ENCODE peak calls at places on chromosomes 2 and 18, in seven cellular contexts. J, N, X, U, C, I and W are unnamed samples.

GRCh38 chr2:179860255-179861026 is 971 bp downstream of the ZNF385B start:
- DNase-seq in J (no peak), N (peak), X (no peak), U (peak), C (peak), I (peak), W (no peak)

GRCh38 chr18:21831413-21831831 is 90.8 kb downstream of the MIB1 start:
- DNase-seq in J (peak), N (no peak), X (no peak), U (peak), C (no peak), I (peak), W (no peak)

GRCh38 chr2:62501794-62502500 is 4.0 kb downstream of the TMEM17 start:
- DNase-seq in J (peak), N (no peak), X (no peak), U (peak), C (no peak), I (no peak), W (no peak)

GRCh38 chr2:136767030-136767429 is 1.7 kb downstream of the THSD7B start:
- DNase-seq in J (no peak), N (no peak), X (no peak), U (no peak), C (no peak), I (no peak), W (no peak)

GRCh38 chr2:181411105-181411849 is 45.9 kb upstream of the ITGA4 start:
- DNase-seq in J (no peak), N (peak), X (peak), U (peak), C (peak), I (peak), W (peak)

GRCh38 chr2:66428986-66429612 is 5.8 kb upstream of the MEIS1 start:
- DNase-seq in J (peak), N (no peak), X (no peak), U (peak), C (no peak), I (peak), W (peak)

GRCh38 chr2:135783416-135783815 is 41.8 kb downstream of the UBXN4 start:
- DNase-seq in J (no peak), N (no peak), X (no peak), U (no peak), C (no peak), I (no peak), W (no peak)

GRCh38 chr2:211486-212184 is 52.2 kb downstream of the SH3YL1 start:
- DNase-seq in J (no peak), N (no peak), X (no peak), U (no peak), C (no peak), I (no peak), W (no peak)

GRCh38 chr2:74081030-74081429 is 66.7 kb downstream of the BOLA3 start:
- DNase-seq in J (peak), N (no peak), X (no peak), U (peak), C (no peak), I (no peak), W (no peak)

GRCh38 chr2:218618102-218618860 is 10.6 kb downstream of the PLCD4 start:
- DNase-seq in J (no peak), N (no peak), X (no peak), U (no peak), C (no peak), I (peak), W (no peak)

GRCh38 chr2:111102216-111102615 is 18.5 kb upstream of the BCL2L11 start:
- DNase-seq in J (no peak), N (no peak), X (no peak), U (no peak), C (no peak), I (no peak), W (no peak)

GRCh38 chr2:2731885-2732284 is 400.8 kb upstream of the MYT1L start:
- DNase-seq in J (no peak), N (no peak), X (no peak), U (no peak), C (no peak), I (no peak), W (no peak)

GRCh38 chr2:228777855-228778355 is 493.2 kb downstream of the PID1 start:
- DNase-seq in J (peak), N (no peak), X (no peak), U (no peak), C (no peak), I (no peak), W (no peak)

GRCh38 chr2:171787333-171788072 is 100.2 kb downstream of the DYNC1I2 start:
- DNase-seq in J (no peak), N (peak), X (no peak), U (no peak), C (no peak), I (peak), W (no peak)

GRCh38 chr2:203535078-203535783 is at the start of gene RAPH1:
- DNase-seq in J (peak), N (peak), X (peak), U (peak), C (peak), I (peak), W (peak)

GRCh38 chr2:152820048-152820447 is 101.6 kb downstream of the ARL6IP6 start:
- DNase-seq in J (no peak), N (no peak), X (no peak), U (no peak), C (no peak), I (no peak), W (no peak)

GRCh38 chr2:74728842-74729241 is 74.8 kb downstream of the SEMA4F start:
- DNase-seq in J (no peak), N (no peak), X (no peak), U (no peak), C (no peak), I (no peak), W (no peak)

GRCh38 chr2:240788482-240788881 is 31.5 kb downstream of the KIF1A start:
- DNase-seq in J (no peak), N (no peak), X (no peak), U (no peak), C (no peak), I (no peak), W (no peak)

GRCh38 chr2:197179744-197180498 is 130.7 kb downstream of the ANKRD44 start:
- DNase-seq in J (peak), N (no peak), X (no peak), U (peak), C (no peak), I (no peak), W (no peak)

GRCh38 chr18:52227536-52227935 is 112.5 kb upstream of the DCC start:
- DNase-seq in J (no peak), N (no peak), X (no peak), U (no peak), C (no peak), I (no peak), W (no peak)

GRCh38 chr2:172836386-172837200 is 100.9 kb downstream of the RAPGEF4 start:
- DNase-seq in J (peak), N (no peak), X (no peak), U (peak), C (no peak), I (peak), W (peak)

GRCh38 chr18:23825978-23826405 is 136.7 kb downstream of the LAMA3 start:
- DNase-seq in J (peak), N (no peak), X (no peak), U (peak), C (no peak), I (no peak), W (peak)

GRCh38 chr2:239896075-239896474 is 129.1 kb downstream of the NDUFA10 start:
- DNase-seq in J (no peak), N (peak), X (no peak), U (no peak), C (no peak), I (peak), W (no peak)

GRCh38 chr2:144493027-144493809 is 26.7 kb downstream of the ZEB2 start:
- DNase-seq in J (no peak), N (no peak), X (no peak), U (no peak), C (no peak), I (no peak), W (no peak)

GRCh38 chr2:106269591-106270291 is 75.6 kb upstream of the UXS1 start:
- DNase-seq in J (no peak), N (no peak), X (no peak), U (no peak), C (peak), I (no peak), W (peak)

GRCh38 chr2:232609607-232610006 is 23.8 kb upstream of the EFHD1 start:
- DNase-seq in J (no peak), N (no peak), X (no peak), U (no peak), C (no peak), I (no peak), W (no peak)

GRCh38 chr2:27959496-27959895 is 69.0 kb downstream of the BABAM2 start:
- DNase-seq in J (peak), N (no peak), X (no peak), U (peak), C (no peak), I (no peak), W (peak)

GRCh38 chr2:205280630-205281225 is 401.6 kb upstream of the NRP2 start:
- DNase-seq in J (no peak), N (no peak), X (no peak), U (no peak), C (no peak), I (no peak), W (no peak)

GRCh38 chr2:100060875-100061274 is 81.5 kb downstream of the AFF3 start:
- DNase-seq in J (no peak), N (no peak), X (no peak), U (no peak), C (no peak), I (no peak), W (no peak)

GRCh38 chr2:25418944-25419677 is 77.4 kb upstream of the DNMT3A start:
- DNase-seq in J (no peak), N (no peak), X (no peak), U (peak), C (no peak), I (no peak), W (no peak)

GRCh38 chr2:25420820-25421237 is 79.1 kb upstream of the DNMT3A start:
- DNase-seq in J (no peak), N (no peak), X (no peak), U (no peak), C (no peak), I (no peak), W (no peak)

GRCh38 chr2:25416674-25417073 is 74.9 kb upstream of the DNMT3A start:
- DNase-seq in J (no peak), N (no peak), X (no peak), U (no peak), C (no peak), I (no peak), W (no peak)

GRCh38 chr2:25419678-25420242 is 78.0 kb upstream of the DNMT3A start:
- DNase-seq in J (no peak), N (no peak), X (no peak), U (no peak), C (no peak), I (no peak), W (no peak)

GRCh38 chr2:25417715-25418369 is 76.1 kb upstream of the DNMT3A start:
- DNase-seq in J (no peak), N (no peak), X (no peak), U (no peak), C (no peak), I (peak), W (no peak)
- H3K9ac ChIP-seq in J (no peak), N (no peak), X (no peak), U (no peak), C (no peak), I (no peak), W (no peak)

DNA sequence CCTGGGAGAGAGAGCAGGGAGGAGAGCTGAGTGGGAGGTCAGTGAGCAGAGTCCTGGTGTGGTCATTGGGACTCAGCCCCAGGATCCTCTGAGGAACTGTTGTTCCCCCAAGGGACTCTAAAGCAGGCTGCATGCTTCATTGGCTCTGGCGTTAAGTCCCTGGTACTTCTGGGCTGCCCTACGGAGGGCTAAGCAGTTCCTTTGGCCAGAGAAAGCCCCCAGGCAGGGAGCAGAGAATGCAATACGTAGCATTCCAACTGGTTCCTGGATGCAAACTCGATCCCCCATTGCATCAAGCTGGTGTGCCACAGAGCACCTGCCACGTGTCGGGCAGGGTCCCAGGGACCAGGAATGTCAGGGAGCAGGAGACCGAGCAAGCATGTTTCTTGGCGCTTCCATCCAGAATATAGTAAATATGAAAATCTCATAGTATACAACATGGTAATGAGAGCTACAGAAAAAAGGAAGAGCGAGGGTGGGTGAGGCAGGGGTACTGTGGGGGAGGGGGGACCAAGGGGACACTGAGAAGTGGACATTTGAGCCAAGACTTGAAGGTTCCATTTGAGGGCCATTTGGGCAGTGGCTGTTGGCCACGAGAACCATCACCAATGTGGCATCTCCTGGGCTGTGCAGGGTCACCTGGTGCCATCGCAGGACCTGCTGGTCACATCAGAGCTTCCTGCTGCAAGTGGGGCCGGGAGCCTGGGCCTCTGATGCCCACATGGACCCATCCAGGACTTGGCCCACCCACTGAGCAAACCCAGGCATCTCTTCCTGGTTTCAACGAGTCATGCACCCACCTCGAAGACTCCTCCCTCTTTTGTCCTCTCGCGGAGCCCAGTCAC is 160.4 kb downstream of the ASB1 start:
- DNase-seq in J (no peak), N (peak), X (no peak), U (no peak), C (no peak), I (peak), W (no peak)
- H3K23ac ChIP-seq in J (no peak), N (no peak), X (no peak), U (no peak), C (no peak), I (no peak), W (no peak)

DNA sequence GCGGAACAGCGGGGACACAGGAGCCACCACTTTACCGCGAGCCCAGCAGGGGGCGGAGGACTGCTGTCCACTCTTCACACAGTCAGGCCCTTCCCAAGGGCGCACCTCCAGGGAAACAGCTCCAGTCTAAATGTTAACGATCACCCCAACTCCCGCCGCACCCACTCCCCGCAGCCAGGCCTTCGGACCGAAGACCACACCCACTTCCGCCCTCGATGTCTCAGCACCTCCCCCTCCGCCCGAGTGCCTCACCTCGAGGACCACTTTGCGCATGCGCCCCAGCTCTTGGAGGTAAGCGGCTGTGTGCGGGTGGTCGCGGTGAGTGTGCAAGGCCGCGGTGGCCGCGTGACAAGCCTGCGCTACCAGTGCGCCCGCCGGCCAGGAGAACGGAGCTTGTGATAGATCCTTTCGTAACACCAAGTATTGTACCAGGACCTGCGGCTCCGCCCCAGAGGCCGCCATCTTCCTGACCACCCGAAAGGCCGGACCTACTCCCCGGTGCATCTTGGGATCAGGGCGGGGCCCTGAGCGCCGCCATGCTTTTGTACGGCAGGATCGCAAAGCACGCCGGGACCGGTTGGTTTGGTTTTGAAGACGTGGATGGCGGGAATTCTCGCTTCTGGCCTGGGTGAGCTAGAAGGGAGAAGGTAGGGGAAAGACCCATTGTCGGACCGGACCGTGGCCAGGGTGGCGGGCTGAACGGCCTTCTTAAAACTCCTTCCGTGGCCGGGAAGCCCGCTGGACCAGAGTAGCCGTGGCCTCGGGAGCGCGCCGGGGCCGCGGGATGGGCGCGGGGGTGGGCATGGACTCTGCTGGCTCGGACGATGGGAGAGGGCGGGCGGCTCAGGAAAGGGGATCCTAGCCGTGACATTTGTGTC is at the start of the genes CENPO and PTRHD1:
- DNase-seq in J (peak), N (peak), X (peak), U (peak), C (peak), I (peak), W (peak)
- H3K9ac ChIP-seq in J (peak), N (peak), X (peak), U (peak), C (peak), I (peak), W (peak)

DNA sequence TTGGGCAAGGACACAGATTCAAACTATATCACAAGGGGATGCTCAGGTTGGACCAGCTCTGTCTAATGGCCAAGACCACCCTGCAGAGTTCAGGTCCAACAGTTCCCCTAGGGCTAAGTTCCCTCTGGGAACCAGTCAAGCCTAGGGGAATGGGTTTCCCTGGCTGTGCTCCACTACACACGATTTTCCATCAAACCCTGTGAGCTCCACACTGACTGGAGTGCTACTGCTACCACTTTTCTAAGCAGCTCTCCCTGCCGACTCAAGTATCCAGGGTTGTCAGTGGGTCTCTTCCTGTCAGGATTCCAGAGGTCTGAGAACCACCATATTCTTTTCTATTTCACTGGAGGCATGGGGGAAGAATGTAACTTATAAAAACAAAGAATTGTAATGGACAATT is 280.4 kb upstream of the COL3A1 start:
- DNase-seq in J (no peak), N (no peak), X (no peak), U (no peak), C (no peak), I (no peak), W (no peak)
- H3K23ac ChIP-seq in J (no peak), N (no peak), X (no peak), U (no peak), C (no peak), I (no peak), W (no peak)

GRCh38 chr18:54335638-54336173 is 22.0 kb downstream of the STARD6 start:
- DNase-seq in J (no peak), N (no peak), X (no peak), U (no peak), C (no peak), I (no peak), W (no peak)
- H3K9ac ChIP-seq in J (no peak), N (no peak), X (no peak), U (no peak), C (no peak), I (no peak), W (no peak)

DNA sequence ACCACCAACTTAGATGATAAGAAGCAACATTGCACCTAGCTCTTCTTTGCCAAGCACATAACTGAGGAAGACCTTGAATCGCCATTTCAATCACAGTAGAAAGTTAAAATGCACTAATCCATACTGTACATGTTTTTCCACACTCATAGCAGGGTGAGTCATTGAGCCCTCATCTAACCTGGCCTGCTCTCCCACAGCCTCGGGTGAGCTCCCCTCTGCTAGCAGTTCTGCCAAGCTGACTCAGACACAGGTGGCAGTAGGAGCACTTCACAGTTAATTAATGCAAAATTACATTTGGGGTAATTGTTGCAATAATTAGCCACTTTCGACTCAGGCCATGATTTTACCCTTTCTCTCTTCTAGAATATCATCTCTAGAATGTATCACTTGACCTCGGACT is 1632.8 kb upstream of the CELF4 start:
- DNase-seq in J (peak), N (no peak), X (no peak), U (no peak), C (no peak), I (no peak), W (peak)
- H3K23ac ChIP-seq in J (no peak), N (no peak), X (no peak), U (no peak), C (no peak), I (no peak), W (no peak)

GRCh38 chr18:48949051-48949605 is 1.6 kb downstream of the SMAD7 start:
- DNase-seq in J (no peak), N (no peak), X (no peak), U (peak), C (no peak), I (no peak), W (no peak)

GRCh38 chr18:48946329-48946835 is 4.4 kb downstream of the SMAD7 start:
- DNase-seq in J (peak), N (no peak), X (no peak), U (peak), C (no peak), I (no peak), W (no peak)

GRCh38 chr18:48948112-48949050 is 2.4 kb downstream of the SMAD7 start:
- DNase-seq in J (peak), N (peak), X (no peak), U (peak), C (no peak), I (peak), W (peak)

GRCh38 chr18:48947102-48947501 is 3.7 kb downstream of the SMAD7 start:
- DNase-seq in J (no peak), N (no peak), X (no peak), U (peak), C (no peak), I (no peak), W (no peak)

DNA sequence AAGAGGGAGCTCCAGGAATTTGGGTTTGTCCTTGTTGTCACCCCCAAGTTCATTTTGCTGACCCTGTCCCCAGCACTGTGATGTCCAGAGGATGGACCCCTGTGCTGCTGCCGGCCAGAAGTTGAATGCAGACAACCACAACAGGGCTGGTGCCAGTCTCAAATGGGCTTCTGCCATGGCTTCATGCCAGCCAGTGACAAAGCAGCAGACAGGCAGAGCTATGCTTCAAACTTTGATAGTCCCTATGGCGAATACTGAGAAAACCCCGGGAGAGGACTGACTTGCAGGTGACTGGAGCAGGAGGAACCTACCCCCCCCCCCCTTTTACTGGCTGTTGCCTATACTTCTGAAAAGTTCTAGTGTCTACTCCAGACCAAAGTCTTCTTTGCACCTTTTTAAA is 3.2 kb downstream of the SMAD7 start:
- DNase-seq in J (no peak), N (peak), X (no peak), U (peak), C (no peak), I (no peak), W (no peak)
- H3K9ac ChIP-seq in J (peak), N (no peak), X (no peak), U (peak), C (no peak), I (peak), W (peak)